ENCODE peak calls at places on chromosome 1, in six cellular contexts. F is Panc1; B is activated naive CD8-positive, alpha-beta T cell treated with anti-CD3 and anti-CD28 coated beads, Interleukin-2, amount 50 U/mL, for 24 hours; M is right cardiac atrium; O is effector memory CD8-positive, alpha-beta T cell; C is Right ventricle myocardium superior. N is an unnamed sample.

GRCh38 chr1:7531562-7532340 is 239.3 kb upstream of the VAMP3 start:
- ATAC-seq in O (no peak), M (no peak), C (no peak), F (no peak), B (no peak), N (no peak)

GRCh38 chr1:87389546-87389945 is 60.9 kb downstream of the LMO4 start:
- ATAC-seq in F (no peak), C (no peak), B (no peak), O (no peak), M (no peak), N (no peak)

GRCh38 chr1:230287674-230288315 is 138.3 kb downstream of the PGBD5 start:
- ATAC-seq in O (no peak), F (peak), M (no peak), B (no peak), C (no peak), N (no peak)

GRCh38 chr1:213750231-213751063 is 237.3 kb upstream of the PROX1 start:
- ATAC-seq in B (no peak), F (no peak), O (no peak), C (no peak), M (no peak), N (no peak)

GRCh38 chr1:15362737-15363128 is 47.0 kb upstream of the EFHD2 start:
- ATAC-seq in O (no peak), F (no peak), M (no peak), C (no peak), B (no peak), N (no peak)

GRCh38 chr1:37901191-37901892 is 42.0 kb upstream of the MTF1 start:
- ATAC-seq in B (peak), M (no peak), C (no peak), F (no peak), O (no peak), N (peak)

GRCh38 chr1:156920233-156921052 is at the start of gene LRRC71:
- ATAC-seq in B (peak), O (peak), C (peak), F (peak), M (peak), N (peak)

GRCh38 chr1:201724039-201724759 is 104.8 kb upstream of the IPO9 start:
- ATAC-seq in M (peak), O (no peak), F (no peak), C (peak), B (no peak), N (no peak)

GRCh38 chr1:201353186-201353940 is 24.1 kb downstream of the TNNT2 start:
- ATAC-seq in M (no peak), O (no peak), C (no peak), F (no peak), B (no peak), N (no peak)

GRCh38 chr1:154446292-154446691 is 41.1 kb downstream of the IL6R start:
- ATAC-seq in B (no peak), O (no peak), C (no peak), M (no peak), F (no peak), N (no peak)

GRCh38 chr1:71572038-71572437 is 491.2 kb upstream of the ZRANB2 start:
- ATAC-seq in M (no peak), B (no peak), F (no peak), C (no peak), O (no peak), N (no peak)